ENCODE peak calls at places on chromosomes 11 and 22, in ten cellular contexts. One of them, this sample, is unnamed. For H3K36me3, the result is how much of the 10 kb centered on the place peaks cover.

GRCh38 chr22:36103891-36104290 is 56.7 kb downstream of the APOL3 start:
- DNase-seq in kidney: no peak
- DNase-seq in left ventricle myocardium inferior: no peak
- DNase-seq in spleen: no peak
- DNase-seq in heart right ventricle: no peak
- DNase-seq in tibial nerve: no peak
- DNase-seq in uterus: no peak
- DNase-seq in K562: no peak
- DNase-seq in thoracic aorta: no peak
- DNase-seq in neural progenitor cell: no peak
- DNase-seq in this sample: no peak

GRCh38 chr11:86617502-86617901 is 54.9 kb downstream of the ME3 start:
- DNase-seq in tibial nerve: no peak
- DNase-seq in left ventricle myocardium inferior: no peak
- DNase-seq in spleen: no peak
- DNase-seq in heart right ventricle: no peak
- DNase-seq in thoracic aorta: no peak
- DNase-seq in K562: no peak
- DNase-seq in kidney: no peak
- DNase-seq in uterus: no peak
- DNase-seq in neural progenitor cell: no peak
- DNase-seq in this sample: no peak

GRCh38 chr11:73151371-73151870 is 9.3 kb upstream of the FCHSD2 start:
- DNase-seq in kidney: no peak
- DNase-seq in tibial nerve: no peak
- DNase-seq in uterus: no peak
- DNase-seq in spleen: no peak
- DNase-seq in K562: no peak
- DNase-seq in left ventricle myocardium inferior: no peak
- DNase-seq in thoracic aorta: no peak
- DNase-seq in heart right ventricle: no peak
- DNase-seq in neural progenitor cell: no peak
- DNase-seq in this sample: no peak

GRCh38 chr11:48172818-48173609 is 43.6 kb upstream of the OR4B1 start:
- DNase-seq in spleen: peak
- DNase-seq in K562: peak
- DNase-seq in thoracic aorta: no peak
- DNase-seq in kidney: peak
- DNase-seq in heart right ventricle: peak
- DNase-seq in uterus: peak
- DNase-seq in tibial nerve: peak
- DNase-seq in left ventricle myocardium inferior: peak
- DNase-seq in neural progenitor cell: peak
- DNase-seq in this sample: peak

GRCh38 chr11:75867778-75868374 is 52.9 kb downstream of the UVRAG start:
- DNase-seq in heart right ventricle: peak
- DNase-seq in kidney: no peak
- DNase-seq in neural progenitor cell: peak
- DNase-seq in thoracic aorta: no peak
- DNase-seq in left ventricle myocardium inferior: no peak
- DNase-seq in tibial nerve: peak
- DNase-seq in K562: peak
- DNase-seq in spleen: no peak
- DNase-seq in uterus: peak
- DNase-seq in this sample: no peak

GRCh38 chr11:8763070-8763469 is 80.5 kb downstream of the RPL27A start:
- DNase-seq in tibial nerve: no peak
- DNase-seq in K562: no peak
- DNase-seq in spleen: no peak
- DNase-seq in neural progenitor cell: no peak
- DNase-seq in thoracic aorta: no peak
- DNase-seq in heart right ventricle: no peak
- DNase-seq in kidney: no peak
- DNase-seq in left ventricle myocardium inferior: no peak
- DNase-seq in uterus: no peak
- DNase-seq in this sample: no peak

GRCh38 chr11:72102631-72102945 is 509 bp downstream of the LAMTOR1 start:
- DNase-seq in kidney: no peak
- DNase-seq in uterus: no peak
- DNase-seq in K562: no peak
- DNase-seq in thoracic aorta: no peak
- DNase-seq in tibial nerve: no peak
- DNase-seq in left ventricle myocardium inferior: no peak
- DNase-seq in spleen: no peak
- DNase-seq in heart right ventricle: no peak
- DNase-seq in neural progenitor cell: no peak
- DNase-seq in this sample: no peak

GRCh38 chr11:69080361-69080973 is 31.7 kb downstream of the TPCN2 start:
- DNase-seq in neural progenitor cell: no peak
- DNase-seq in heart right ventricle: no peak
- DNase-seq in thoracic aorta: no peak
- DNase-seq in tibial nerve: no peak
- DNase-seq in K562: no peak
- DNase-seq in kidney: no peak
- DNase-seq in left ventricle myocardium inferior: no peak
- DNase-seq in uterus: no peak
- DNase-seq in spleen: no peak
- DNase-seq in this sample: no peak

GRCh38 chr22:46086577-46087335 is 63.6 kb upstream of the PPARA start:
- DNase-seq in kidney: peak
- DNase-seq in spleen: peak
- DNase-seq in left ventricle myocardium inferior: peak
- DNase-seq in neural progenitor cell: no peak
- DNase-seq in K562: peak
- DNase-seq in tibial nerve: no peak
- DNase-seq in uterus: peak
- DNase-seq in thoracic aorta: no peak
- DNase-seq in heart right ventricle: no peak
- DNase-seq in this sample: no peak

GRCh38 chr11:86673055-86673843 is 833 bp upstream of the ME3 start:
- DNase-seq in heart right ventricle: no peak
- DNase-seq in left ventricle myocardium inferior: no peak
- DNase-seq in spleen: no peak
- DNase-seq in thoracic aorta: no peak
- DNase-seq in uterus: no peak
- DNase-seq in neural progenitor cell: no peak
- DNase-seq in kidney: no peak
- DNase-seq in tibial nerve: no peak
- DNase-seq in K562: no peak
- DNase-seq in this sample: no peak

GRCh38 chr11:12674936-12675696 is 895 bp downstream of the TEAD1 start:
- DNase-seq in neural progenitor cell: peak
- DNase-seq in heart right ventricle: peak
- DNase-seq in thoracic aorta: no peak
- DNase-seq in tibial nerve: no peak
- DNase-seq in K562: peak
- DNase-seq in kidney: peak
- DNase-seq in spleen: no peak
- DNase-seq in left ventricle myocardium inferior: peak
- DNase-seq in uterus: peak
- DNase-seq in this sample: no peak

GRCh38 chr11:78253797-78254196 is 65.1 kb downstream of the USP35 start:
- DNase-seq in uterus: no peak
- DNase-seq in left ventricle myocardium inferior: no peak
- DNase-seq in tibial nerve: no peak
- DNase-seq in spleen: no peak
- DNase-seq in thoracic aorta: no peak
- DNase-seq in kidney: no peak
- DNase-seq in neural progenitor cell: no peak
- DNase-seq in K562: no peak
- DNase-seq in heart right ventricle: no peak
- DNase-seq in this sample: no peak

GRCh38 chr11:17333799-17334586 is 17.6 kb upstream of the NCR3LG1 start:
- DNase-seq in heart right ventricle: peak
- DNase-seq in K562: no peak
- DNase-seq in neural progenitor cell: no peak
- DNase-seq in uterus: no peak
- DNase-seq in spleen: no peak
- DNase-seq in kidney: no peak
- DNase-seq in tibial nerve: no peak
- DNase-seq in left ventricle myocardium inferior: peak
- DNase-seq in thoracic aorta: no peak
- DNase-seq in this sample: no peak

GRCh38 chr11:109547356-109548027 is 125.5 kb downstream of the C11orf87 start:
- DNase-seq in neural progenitor cell: no peak
- DNase-seq in K562: no peak
- DNase-seq in thoracic aorta: no peak
- DNase-seq in heart right ventricle: no peak
- DNase-seq in tibial nerve: no peak
- DNase-seq in uterus: no peak
- DNase-seq in kidney: no peak
- DNase-seq in left ventricle myocardium inferior: no peak
- DNase-seq in spleen: no peak
- DNase-seq in this sample: no peak

DNA sequence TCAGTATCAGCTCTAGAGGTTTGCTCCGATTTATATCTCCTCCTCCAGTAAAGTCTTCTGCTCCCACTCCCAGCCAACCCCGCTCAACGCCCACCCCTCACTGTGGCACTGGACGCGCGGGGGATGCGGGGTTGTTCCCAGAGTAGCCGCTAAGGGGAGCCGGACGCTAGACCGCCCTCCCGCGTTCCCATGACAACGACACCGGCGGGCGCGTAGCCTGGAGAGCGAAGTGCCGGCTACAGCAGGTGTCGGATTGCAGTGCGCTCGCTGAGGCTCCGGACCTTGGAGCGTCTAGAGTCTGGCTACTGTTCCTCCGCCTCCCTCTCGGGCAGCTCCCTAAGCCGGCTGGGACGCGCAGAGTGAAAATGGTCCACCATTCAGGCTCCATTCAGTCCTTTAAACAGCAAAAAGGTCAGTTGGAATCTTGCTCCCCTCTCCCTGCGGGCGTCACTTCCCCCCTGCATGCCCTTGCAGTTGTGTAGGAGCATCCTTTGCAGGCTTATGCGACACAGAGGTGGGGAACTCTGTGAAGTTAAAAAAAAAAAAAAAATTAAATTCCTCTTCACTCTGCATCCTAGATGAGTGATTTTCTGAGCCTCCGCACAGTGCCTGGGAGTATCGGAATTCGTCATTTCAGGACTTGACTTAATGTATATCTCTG is at the start of gene ANO3:
- DNase-seq in tibial nerve: peak
- DNase-seq in spleen: no peak
- DNase-seq in kidney: peak
- DNase-seq in neural progenitor cell: peak
- DNase-seq in thoracic aorta: no peak
- DNase-seq in uterus: peak
- DNase-seq in heart right ventricle: peak
- DNase-seq in K562: peak
- DNase-seq in left ventricle myocardium inferior: peak
- DNase-seq in this sample: no peak
- H3K36me3 ChIP-seq in tibial nerve: under half
- H3K36me3 ChIP-seq in spleen: under half
- H3K36me3 ChIP-seq in kidney: under half
- H3K36me3 ChIP-seq in neural progenitor cell: under half
- H3K36me3 ChIP-seq in thoracic aorta: under half
- H3K36me3 ChIP-seq in uterus: under half
- H3K36me3 ChIP-seq in heart right ventricle: under half
- H3K36me3 ChIP-seq in K562: under half
- H3K36me3 ChIP-seq in left ventricle myocardium inferior: under half
- H3K36me3 ChIP-seq in this sample: under half

GRCh38 chr22:23696326-23696851 is 5.6 kb downstream of the RGL4 start:
- DNase-seq in left ventricle myocardium inferior: no peak
- DNase-seq in kidney: no peak
- DNase-seq in K562: no peak
- DNase-seq in spleen: peak
- DNase-seq in neural progenitor cell: no peak
- DNase-seq in uterus: no peak
- DNase-seq in tibial nerve: no peak
- DNase-seq in thoracic aorta: no peak
- DNase-seq in heart right ventricle: no peak
- DNase-seq in this sample: peak
- H3K36me3 ChIP-seq in left ventricle myocardium inferior: under half
- H3K36me3 ChIP-seq in kidney: half or more
- H3K36me3 ChIP-seq in K562: half or more
- H3K36me3 ChIP-seq in spleen: half or more
- H3K36me3 ChIP-seq in neural progenitor cell: under half
- H3K36me3 ChIP-seq in uterus: under half
- H3K36me3 ChIP-seq in tibial nerve: half or more
- H3K36me3 ChIP-seq in thoracic aorta: under half
- H3K36me3 ChIP-seq in heart right ventricle: half or more
- H3K36me3 ChIP-seq in this sample: under half

GRCh38 chr22:31275576-31275975 is 16.7 kb downstream of the PIK3IP1 start:
- DNase-seq in kidney: no peak
- DNase-seq in uterus: no peak
- DNase-seq in spleen: no peak
- DNase-seq in heart right ventricle: no peak
- DNase-seq in left ventricle myocardium inferior: no peak
- DNase-seq in thoracic aorta: no peak
- DNase-seq in K562: no peak
- DNase-seq in tibial nerve: no peak
- DNase-seq in neural progenitor cell: no peak
- DNase-seq in this sample: no peak

GRCh38 chr22:31272522-31273446 is 19.5 kb downstream of the PIK3IP1 start:
- DNase-seq in spleen: no peak
- DNase-seq in thoracic aorta: no peak
- DNase-seq in K562: peak
- DNase-seq in kidney: no peak
- DNase-seq in left ventricle myocardium inferior: no peak
- DNase-seq in uterus: peak
- DNase-seq in tibial nerve: peak
- DNase-seq in heart right ventricle: peak
- DNase-seq in neural progenitor cell: peak
- DNase-seq in this sample: no peak

GRCh38 chr22:31276426-31277167 is 15.7 kb downstream of the PIK3IP1 start:
- DNase-seq in K562: no peak
- DNase-seq in tibial nerve: no peak
- DNase-seq in heart right ventricle: no peak
- DNase-seq in spleen: no peak
- DNase-seq in uterus: no peak
- DNase-seq in left ventricle myocardium inferior: no peak
- DNase-seq in thoracic aorta: no peak
- DNase-seq in kidney: no peak
- DNase-seq in neural progenitor cell: no peak
- DNase-seq in this sample: no peak

GRCh38 chr22:31274017-31274416 is 18.3 kb downstream of the PIK3IP1 start:
- DNase-seq in thoracic aorta: no peak
- DNase-seq in K562: no peak
- DNase-seq in spleen: no peak
- DNase-seq in neural progenitor cell: no peak
- DNase-seq in uterus: no peak
- DNase-seq in tibial nerve: no peak
- DNase-seq in heart right ventricle: no peak
- DNase-seq in left ventricle myocardium inferior: no peak
- DNase-seq in kidney: no peak
- DNase-seq in this sample: no peak

GRCh38 chr22:31275018-31275417 is 17.3 kb downstream of the PIK3IP1 start:
- DNase-seq in spleen: no peak
- DNase-seq in tibial nerve: no peak
- DNase-seq in heart right ventricle: no peak
- DNase-seq in neural progenitor cell: no peak
- DNase-seq in thoracic aorta: no peak
- DNase-seq in left ventricle myocardium inferior: no peak
- DNase-seq in kidney: no peak
- DNase-seq in uterus: no peak
- DNase-seq in K562: no peak
- DNase-seq in this sample: no peak
- H3K36me3 ChIP-seq in spleen: half or more
- H3K36me3 ChIP-seq in tibial nerve: half or more
- H3K36me3 ChIP-seq in heart right ventricle: half or more
- H3K36me3 ChIP-seq in neural progenitor cell: under half
- H3K36me3 ChIP-seq in thoracic aorta: under half
- H3K36me3 ChIP-seq in left ventricle myocardium inferior: half or more
- H3K36me3 ChIP-seq in kidney: under half
- H3K36me3 ChIP-seq in uterus: under half
- H3K36me3 ChIP-seq in K562: under half
- H3K36me3 ChIP-seq in this sample: under half

GRCh38 chr22:40966683-40967082 is 15.5 kb downstream of the RBX1 start:
- DNase-seq in tibial nerve: no peak
- DNase-seq in spleen: no peak
- DNase-seq in neural progenitor cell: no peak
- DNase-seq in kidney: no peak
- DNase-seq in left ventricle myocardium inferior: no peak
- DNase-seq in K562: no peak
- DNase-seq in heart right ventricle: no peak
- DNase-seq in thoracic aorta: no peak
- DNase-seq in uterus: no peak
- DNase-seq in this sample: no peak
- H3K36me3 ChIP-seq in tibial nerve: half or more
- H3K36me3 ChIP-seq in spleen: half or more
- H3K36me3 ChIP-seq in neural progenitor cell: under half
- H3K36me3 ChIP-seq in kidney: under half
- H3K36me3 ChIP-seq in left ventricle myocardium inferior: half or more
- H3K36me3 ChIP-seq in K562: half or more
- H3K36me3 ChIP-seq in heart right ventricle: half or more
- H3K36me3 ChIP-seq in thoracic aorta: under half
- H3K36me3 ChIP-seq in uterus: under half
- H3K36me3 ChIP-seq in this sample: half or more